ENCODE peak calls at places on chromosomes 4 and X, in six cellular contexts. X is prostate gland, R is K562, F is suprapubic skin, V is stomach, Q is H1. Y is an unnamed sample.
A peak's percentile ranks its signal among the peaks of the same experiment; 100 is the strongest.

GRCh38 chr4:80362578-80363181 is 27.1 kb downstream of the CFAP299 start:
- DNase-seq in X (no peak), R (no peak), F (no peak), V (no peak), Q (peak; percentile 74), Y (no peak)

GRCh38 chr4:5206391-5206790 is 155.1 kb downstream of the STK32B start:
- DNase-seq in X (no peak), R (no peak), F (peak; percentile 74), V (no peak), Q (no peak), Y (peak; percentile 92)

GRCh38 chr4:20320232-20320631 is 68.5 kb downstream of the SLIT2 start:
- DNase-seq in X (no peak), R (no peak), F (no peak), V (no peak), Q (no peak), Y (no peak)

GRCh38 chr4:152707632-152708031 is 27.8 kb upstream of the TMEM154 start:
- DNase-seq in X (no peak), R (no peak), F (no peak), V (no peak), Q (no peak), Y (no peak)

GRCh38 chrX:6505960-6506359 is 29.0 kb downstream of the VCX3A start:
- DNase-seq in X (no peak), R (no peak), F (no peak), V (no peak), Q (no peak), Y (no peak)

GRCh38 chr4:53649357-53649756 is 58.1 kb upstream of the LNX1 start:
- DNase-seq in X (no peak), R (no peak), F (no peak), V (no peak), Q (no peak), Y (no peak)

GRCh38 chr4:169385356-169385755 is 114.6 kb upstream of the SH3RF1 start:
- DNase-seq in X (no peak), R (no peak), F (no peak), V (no peak), Q (no peak), Y (no peak)

GRCh38 chrX:100368167-100368566 is 41.9 kb downstream of the PCDH19 start:
- DNase-seq in X (no peak), R (no peak), F (no peak), V (no peak), Q (no peak), Y (no peak)

GRCh38 chrX:34382416-34382815 is 250.3 kb upstream of the FAM47A start:
- DNase-seq in X (peak; percentile 7), R (no peak), F (no peak), V (no peak), Q (no peak), Y (no peak)

GRCh38 chr4:109915385-109916002 is 2.8 kb downstream of the EGF start:
- DNase-seq in X (no peak), R (no peak), F (no peak), V (no peak), Q (no peak), Y (no peak)

GRCh38 chr4:7068883-7069282 is 1.0 kb upstream of the GRPEL1 start:
- DNase-seq in X (no peak), R (peak; percentile 42), F (no peak), V (no peak), Q (peak; percentile 60), Y (no peak)

GRCh38 chr4:185421366-185422124 is 4.2 kb downstream of the UFSP2 start:
- DNase-seq in X (no peak), R (no peak), F (no peak), V (no peak), Q (no peak), Y (no peak)

GRCh38 chr4:184361443-184361842 is 112.9 kb downstream of the IRF2 start:
- DNase-seq in X (no peak), R (no peak), F (no peak), V (no peak), Q (no peak), Y (no peak)

GRCh38 chrX:41921492-41922124 is 1.7 kb downstream of the CASK start:
- DNase-seq in X (peak; percentile 5), R (no peak), F (no peak), V (no peak), Q (no peak), Y (no peak)

GRCh38 chr4:42646999-42647541 is 9.8 kb downstream of the ATP8A1 start:
- DNase-seq in X (no peak), R (no peak), F (no peak), V (no peak), Q (no peak), Y (no peak)

GRCh38 chrX:111098874-111099273 is 2.9 kb downstream of the PAK3 start:
- DNase-seq in X (no peak), R (peak; percentile 69), F (no peak), V (peak; percentile 62), Q (peak; percentile 81), Y (no peak)

GRCh38 chr4:5019274-5019673 is at the start of gene CYTL1:
- DNase-seq in X (no peak), R (no peak), F (no peak), V (no peak), Q (peak; percentile 70), Y (no peak)

GRCh38 chrX:115900425-115900824 is 270.1 kb upstream of the AGTR2 start:
- DNase-seq in X (no peak), R (no peak), F (no peak), V (no peak), Q (no peak), Y (no peak)

GRCh38 chrX:70454441-70455365 is 10.1 kb downstream of the DLG3 start:
- DNase-seq in X (peak; percentile 81), R (peak; percentile 91), F (no peak), V (peak; percentile 88), Q (peak; percentile 86), Y (no peak)

GRCh38 chr4:83046693-83047473 is 11.9 kb downstream of the COPS4 start:
- DNase-seq in X (no peak), R (no peak), F (no peak), V (no peak), Q (no peak), Y (no peak)

GRCh38 chrX:34053931-34054330 is 78.2 kb downstream of the FAM47A start:
- DNase-seq in X (no peak), R (no peak), F (no peak), V (no peak), Q (peak; percentile 39), Y (no peak)

GRCh38 chr4:155666701-155667537 is at the start of gene GUCY1A1:
- DNase-seq in X (peak; percentile 66), R (no peak), F (peak; percentile 74), V (peak; percentile 26), Q (peak; percentile 67), Y (no peak)

GRCh38 chr4:38111024-38111423 is 150.8 kb downstream of the PTTG2 start:
- DNase-seq in X (no peak), R (no peak), F (no peak), V (no peak), Q (no peak), Y (no peak)

GRCh38 chrX:153934473-153935325 is at the start of gene NAA10:
- DNase-seq in X (peak; percentile 49), R (peak; percentile 88), F (peak; percentile 72), V (peak; percentile 80), Q (peak; percentile 63), Y (no peak)

GRCh38 chrX:47191331-47191730 is 2.3 kb upstream of the UBA1 start:
- DNase-seq in X (no peak), R (no peak), F (no peak), V (peak; percentile 47), Q (peak; percentile 49), Y (no peak)

GRCh38 chrX:18895157-18895952 is 88.6 kb downstream of the PHKA2 start:
- DNase-seq in X (peak; percentile 58), R (no peak), F (peak; percentile 39), V (no peak), Q (no peak), Y (no peak)

GRCh38 chr4:44674471-44674870 is 3.7 kb upstream of the GUF1 start:
- DNase-seq in X (no peak), R (no peak), F (no peak), V (no peak), Q (no peak), Y (no peak)

GRCh38 chr4:86939737-86940141 is 4.9 kb downstream of the AFF1 start:
- DNase-seq in X (no peak), R (no peak), F (no peak), V (no peak), Q (no peak), Y (no peak)

GRCh38 chr4:19540859-19541258 is 710.8 kb upstream of the SLIT2 start:
- DNase-seq in X (no peak), R (no peak), F (no peak), V (no peak), Q (no peak), Y (no peak)

GRCh38 chr4:26583865-26584652 is at the start of gene TBC1D19:
- DNase-seq in X (peak; percentile 83), R (peak; percentile 79), F (peak; percentile 91), V (peak; percentile 91), Q (peak; percentile 95), Y (no peak)
- TF ChIP-seq POLR2AphosphoS5 in X (peak; percentile 84), R (peak; percentile 56), F (no peak), V (peak; percentile 42), Q (peak; percentile 62), Y (peak; percentile 72)

GRCh38 chrX:48573690-48574269 is 504 bp upstream of the RBM3 start:
- DNase-seq in X (no peak), R (peak; percentile 63), F (peak; percentile 71), V (peak; percentile 30), Q (no peak), Y (no peak)
- H3K27me3 ChIP-seq in X (no peaks in the 10 kb centered on the region), R (no peaks in the 10 kb centered on the region), F (no peaks in the 10 kb centered on the region), V (no peaks in the 10 kb centered on the region), Q (no peaks in the 10 kb centered on the region), Y (no peaks in the 10 kb centered on the region)

DNA sequence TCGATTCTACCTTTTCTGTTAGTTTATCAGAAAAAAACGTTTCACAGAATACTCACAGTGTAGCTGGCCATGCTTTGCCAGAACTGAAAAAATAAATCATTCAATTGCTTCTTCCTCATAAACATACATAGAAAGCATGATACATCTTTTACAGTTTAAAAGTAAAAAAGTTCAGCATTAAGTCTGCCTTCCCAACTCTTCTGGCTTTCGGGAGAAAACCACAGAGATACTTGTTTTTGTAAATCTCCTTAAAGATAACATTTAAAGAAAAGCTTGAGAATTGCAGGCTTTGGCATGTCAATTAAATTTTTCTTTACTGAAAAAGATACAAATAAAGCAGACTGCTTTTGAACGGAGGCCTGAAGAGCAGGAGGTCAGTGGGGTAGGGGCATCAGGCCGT is 66.8 kb downstream of the SEC24D start:
- DNase-seq in X (no peak), R (no peak), F (no peak), V (no peak), Q (no peak), Y (no peak)
- H3K4me1 ChIP-seq in X (no peaks in the 10 kb centered on the region), R (no peaks in the 10 kb centered on the region), F (peaks cover 45% of the 10 kb centered on the region), V (peaks cover 3% of the 10 kb centered on the region), Q (no peaks in the 10 kb centered on the region), Y (peaks cover 75% of the 10 kb centered on the region)

DNA sequence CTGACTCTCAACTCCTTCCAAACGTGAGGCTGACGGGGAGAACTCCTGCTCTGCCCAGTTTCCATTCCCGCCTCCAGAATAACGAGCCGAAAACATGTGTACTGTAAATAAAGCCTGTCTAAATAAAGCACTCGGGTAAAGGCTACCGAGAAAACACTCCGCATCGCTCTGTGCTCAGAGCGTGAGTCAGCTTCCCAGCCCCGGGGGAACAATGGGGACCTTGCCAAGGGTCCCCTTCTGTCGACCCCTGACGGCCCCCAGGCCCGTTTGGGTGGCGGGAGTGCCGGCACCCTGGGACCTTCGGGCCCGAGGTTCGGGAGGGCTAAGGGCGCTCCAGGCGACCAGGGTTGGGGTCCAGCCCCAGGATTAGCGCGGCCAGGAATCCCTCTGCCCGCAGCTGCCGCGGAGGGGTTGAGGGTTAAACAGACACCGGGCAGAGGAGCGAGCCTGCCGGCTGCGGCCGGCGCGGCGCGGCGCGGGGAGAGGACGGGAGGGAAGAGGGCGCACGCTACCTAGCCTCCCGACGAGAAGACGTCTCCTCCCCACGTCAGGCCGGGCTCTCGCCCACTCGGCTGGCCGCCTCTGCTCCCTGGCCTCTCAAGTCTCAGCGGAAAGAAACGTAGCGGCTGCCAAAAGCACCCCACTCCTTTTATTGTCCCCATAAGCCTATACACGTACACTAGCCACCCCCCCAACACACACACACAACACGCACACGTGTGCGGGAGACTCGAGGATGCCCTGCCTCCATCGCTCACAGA is 85.5 kb downstream of the BCOR start:
- DNase-seq in X (peak; percentile 55), R (no peak), F (peak; percentile 69), V (peak; percentile 45), Q (peak; percentile 50), Y (no peak)
- TF ChIP-seq POLR2AphosphoS5 in X (peak; percentile 73), R (no peak), F (no peak), V (peak; percentile 48), Q (no peak), Y (peak; percentile 61)

Y was measured in vagina.